ENCODE peak calls at places on chromosome 16, in five cellular contexts. Z is WTC11, C is neural crest cell, D is stomach, E is Calu3. M is an unnamed sample.

GRCh38 chr16:28000314-28000713 is 63.2 kb downstream of the GSG1L start:
- DNase-seq in D (no peak), C (no peak), Z (no peak), E (no peak), M (no peak)

GRCh38 chr16:85718682-85719081 is 29.9 kb upstream of the GINS2 start:
- DNase-seq in C (peak), Z (peak), D (peak), E (peak), M (peak)

GRCh38 chr16:25089346-25089745 is 22.2 kb upstream of the LCMT1 start:
- DNase-seq in C (no peak), Z (no peak), E (no peak), D (no peak), M (no peak)

GRCh38 chr16:83588070-83588469 is 219.7 kb upstream of the HSBP1 start:
- DNase-seq in Z (no peak), C (no peak), D (no peak), E (no peak), M (no peak)

GRCh38 chr16:23757937-23758619 is 3.3 kb downstream of the CHP2 start:
- DNase-seq in E (no peak), Z (no peak), D (no peak), C (no peak), M (no peak)

GRCh38 chr16:81140930-81141780 is 45.0 kb upstream of the GCSH start:
- DNase-seq in E (peak), Z (peak), D (no peak), C (no peak), M (no peak)

GRCh38 chr16:59355704-59356103 is 621.6 kb upstream of the GOT2 start:
- DNase-seq in C (no peak), D (no peak), Z (no peak), E (no peak), M (no peak)

GRCh38 chr16:53433930-53434435 is 288 bp upstream of the RBL2 start:
- DNase-seq in E (no peak), D (no peak), C (no peak), Z (no peak), M (peak)

GRCh38 chr16:30104492-30104891 is 8.5 kb upstream of the YPEL3 start:
- DNase-seq in Z (no peak), D (peak), E (peak), C (no peak), M (no peak)

GRCh38 chr16:86362155-86362849 is 148.0 kb upstream of the FOXF1 start:
- DNase-seq in D (no peak), C (no peak), Z (no peak), E (no peak), M (no peak)

GRCh38 chr16:66265106-66265415 is 101.4 kb upstream of the CDH5 start:
- DNase-seq in D (no peak), Z (no peak), C (no peak), E (no peak), M (no peak)

GRCh38 chr16:80460004-80460403 is 80.8 kb upstream of the DYNLRB2 start:
- DNase-seq in Z (no peak), D (no peak), E (no peak), C (no peak), M (no peak)

GRCh38 chr16:9232102-9232501 is 140.7 kb downstream of the HAPSTR1 start:
- DNase-seq in Z (no peak), D (no peak), E (no peak), C (no peak), M (no peak)

GRCh38 chr16:85302018-85302847 is 190.0 kb upstream of the CIBAR2 start:
- DNase-seq in Z (no peak), C (no peak), E (no peak), D (no peak), M (no peak)

GRCh38 chr16:19338335-19338734 is 52.8 kb downstream of the CLEC19A start:
- DNase-seq in Z (no peak), D (no peak), E (no peak), C (no peak), M (peak)

GRCh38 chr16:68995011-68995504 is 110.4 kb upstream of the HAS3 start:
- DNase-seq in E (peak), Z (peak), C (no peak), D (no peak), M (no peak)

GRCh38 chr16:2912330-2913199 is 834 bp downstream of the FLYWCH1 start:
- DNase-seq in D (peak), Z (peak), E (peak), C (no peak), M (no peak)

GRCh38 chr16:11674818-11675560 is 6.7 kb downstream of the SNN start:
- DNase-seq in D (no peak), Z (no peak), E (peak), C (no peak), M (no peak)

GRCh38 chr16:14302031-14302398 is 230.9 kb downstream of the MRTFB start:
- DNase-seq in C (no peak), E (peak), Z (peak), D (peak), M (peak)

GRCh38 chr16:90010676-90011075 is 8.6 kb downstream of the DBNDD1 start:
- DNase-seq in C (no peak), Z (no peak), D (no peak), E (no peak), M (no peak)

GRCh38 chr16:75304521-75305363 is 53.3 kb upstream of the BCAR1 start:
- DNase-seq in E (peak), D (peak), C (no peak), Z (no peak), M (no peak)

GRCh38 chr16:87702325-87702811 is 63.4 kb downstream of the KLHDC4 start:
- DNase-seq in D (no peak), Z (peak), E (no peak), C (peak), M (peak)

GRCh38 chr16:12000032-12000431 is 23.5 kb downstream of the SNX29 start:
- DNase-seq in Z (no peak), C (no peak), E (no peak), D (no peak), M (no peak)

GRCh38 chr16:85716680-85717038 is 27.9 kb upstream of the GINS2 start:
- DNase-seq in C (no peak), D (no peak), Z (no peak), E (no peak), M (no peak)

GRCh38 chr16:49620158-49620867 is 235.6 kb downstream of the ZNF423 start:
- DNase-seq in E (peak), D (peak), Z (no peak), C (no peak), M (no peak)

GRCh38 chr16:66703359-66704215 is 7.0 kb upstream of the CMTM4 start:
- DNase-seq in E (no peak), D (no peak), C (no peak), Z (no peak), M (no peak)

GRCh38 chr16:2194166-2194834 is 2.1 kb downstream of the CASKIN1 start:
- DNase-seq in Z (no peak), C (no peak), E (peak), D (no peak), M (no peak)

GRCh38 chr16:86579268-86580062 is 1.1 kb downstream of the FOXL1 start:
- DNase-seq in C (no peak), Z (peak), E (peak), D (no peak), M (no peak)

GRCh38 chr16:85415196-85415988 is 197.7 kb upstream of the GSE1 start:
- DNase-seq in Z (no peak), E (no peak), C (no peak), D (no peak), M (no peak)

GRCh38 chr16:8950580-8951077 is 13.1 kb downstream of the USP7 start:
- DNase-seq in E (no peak), D (no peak), C (no peak), Z (no peak), M (no peak)

GRCh38 chr16:69329369-69330285 is 761 bp downstream of the PDF start:
- DNase-seq in E (peak), C (no peak), Z (peak), D (no peak), M (peak)

GRCh38 chr16:2451851-2452320 is 8.0 kb upstream of the TEDC2 start:
- DNase-seq in C (no peak), Z (no peak), D (no peak), E (no peak), M (no peak)

GRCh38 chr16:83058376-83058775 is 431.6 kb downstream of the CDH13 start:
- DNase-seq in E (no peak), D (no peak), Z (no peak), C (no peak), M (no peak)

GRCh38 chr16:86844691-86845090 is 266.3 kb downstream of the FOXL1 start:
- DNase-seq in C (peak), Z (no peak), D (peak), E (peak), M (no peak)

GRCh38 chr16:81179219-81179618 is 59.3 kb upstream of the BCO1 start:
- DNase-seq in C (no peak), Z (no peak), E (no peak), D (no peak), M (no peak)

GRCh38 chr16:30382398-30383015 is at the start of gene SEPTIN1:
- DNase-seq in E (no peak), D (no peak), Z (no peak), C (no peak), M (peak)

GRCh38 chr16:55623640-55624039 is 32.1 kb upstream of the SLC6A2 start:
- DNase-seq in D (no peak), Z (no peak), E (no peak), C (no peak), M (no peak)
- TF ChIP-seq CTCF in D (no peak), Z (no peak), E (no peak), C (no peak), M (no peak)

DNA sequence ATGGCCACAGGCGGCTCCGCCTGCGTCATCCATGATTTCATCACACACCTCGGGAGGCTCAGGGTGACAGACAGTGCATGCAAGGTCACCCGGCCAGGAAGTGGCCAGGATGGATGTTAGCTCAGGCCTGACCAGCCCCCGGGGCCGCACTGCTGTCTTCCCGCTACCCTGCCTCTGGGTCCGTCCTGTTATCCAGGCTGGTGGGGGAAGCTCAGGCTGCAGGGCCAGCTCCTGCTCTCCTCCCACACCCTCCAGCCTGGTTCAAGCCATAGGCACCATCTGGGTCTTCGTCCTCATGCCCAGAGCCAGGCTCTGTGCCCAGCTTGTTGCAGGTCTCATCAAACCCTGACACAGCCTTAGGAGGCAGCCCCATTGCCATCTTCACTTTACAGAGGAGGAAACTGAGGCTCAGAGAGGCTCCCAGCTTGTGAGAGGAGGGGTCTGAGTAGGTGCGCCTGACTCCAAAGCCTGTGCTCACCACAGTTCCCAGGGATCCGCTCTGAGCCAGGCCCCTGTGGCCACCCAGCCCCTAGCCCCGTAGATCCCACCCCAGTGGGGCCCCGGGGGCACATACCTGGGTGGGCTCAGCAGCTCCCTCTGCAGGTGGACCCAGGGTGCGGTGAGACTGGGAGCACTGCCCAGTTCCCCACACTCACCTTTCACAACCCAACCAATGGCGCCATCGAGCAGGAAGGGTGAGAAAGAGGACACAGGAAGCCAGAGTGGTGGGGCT is 414 bp upstream of the ADGRG3 start:
- DNase-seq in C (no peak), E (peak), Z (peak), D (peak), M (no peak)
- TF ChIP-seq CTCF in C (peak), E (peak), Z (peak), D (no peak), M (peak)

DNA sequence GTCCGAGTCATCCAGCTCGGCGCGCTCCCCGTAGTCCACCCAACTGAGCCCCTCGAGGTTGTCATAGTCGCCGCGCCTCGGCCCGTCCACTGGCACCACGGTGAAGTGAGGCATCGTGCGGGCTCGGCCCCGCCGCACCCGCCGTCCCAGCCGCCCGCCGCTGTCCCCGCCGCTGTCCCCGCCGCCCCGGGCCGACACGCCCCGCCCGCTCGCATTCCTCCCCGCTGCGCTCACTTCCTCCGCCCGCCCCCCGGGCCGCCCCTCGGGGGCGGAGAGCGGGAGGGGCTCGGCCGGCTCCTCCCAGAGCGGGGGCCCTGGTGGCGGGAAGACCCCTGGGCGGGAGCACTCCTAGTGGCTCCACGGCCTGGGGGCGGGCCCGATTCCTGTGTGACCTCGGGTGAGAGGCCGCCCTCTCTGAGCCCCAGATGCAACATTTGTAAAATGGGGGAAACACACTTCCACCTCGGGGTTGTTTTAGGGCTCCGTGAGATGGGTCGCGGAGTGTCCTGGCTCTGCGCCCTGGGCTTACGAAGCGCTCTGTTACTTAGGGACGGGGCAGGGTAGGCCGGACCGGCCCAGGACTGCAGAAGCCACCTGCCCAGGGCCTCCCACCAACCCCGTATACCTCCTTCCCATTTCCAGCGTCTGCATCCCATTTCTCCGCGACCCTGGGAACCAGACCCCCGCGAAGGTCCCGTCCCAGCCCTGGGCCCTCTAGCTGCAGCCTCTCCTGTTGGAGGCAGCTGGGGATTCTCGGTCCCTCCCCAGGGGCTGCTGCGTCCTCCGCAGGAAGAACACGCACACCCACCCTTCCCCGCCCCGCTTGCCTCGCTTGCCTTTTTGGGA is at the start of gene SLC12A4:
- DNase-seq in C (peak), D (peak), Z (peak), E (peak), M (peak)
- TF ChIP-seq CTCF in C (no peak), D (no peak), Z (no peak), E (no peak), M (no peak)

GRCh38 chr16:47660540-47660939 is 199.4 kb downstream of the PHKB start:
- DNase-seq in D (no peak), C (no peak), E (no peak), Z (no peak), M (no peak)
- TF ChIP-seq CTCF in D (no peak), C (no peak), E (no peak), Z (no peak), M (no peak)

GRCh38 chr16:54783226-54783625 is 147.4 kb upstream of the IRX5 start:
- DNase-seq in E (no peak), Z (no peak), D (no peak), C (no peak), M (no peak)
- TF ChIP-seq CTCF in E (no peak), Z (no peak), D (no peak), C (no peak), M (no peak)

GRCh38 chr16:50667497-50668367 is 13.4 kb downstream of the SNX20 start:
- DNase-seq in Z (no peak), D (no peak), C (no peak), E (no peak), M (no peak)
- TF ChIP-seq CTCF in Z (no peak), D (no peak), C (no peak), E (no peak), M (no peak)

GRCh38 chr16:88769617-88770458 is 15.2 kb downstream of the PIEZO1 start:
- DNase-seq in D (no peak), Z (peak), E (no peak), C (no peak), M (peak)

GRCh38 chr16:88771294-88771772 is 13.7 kb downstream of the PIEZO1 start:
- DNase-seq in Z (no peak), E (no peak), C (no peak), D (no peak), M (no peak)

GRCh38 chr16:88768041-88768876 is 16.8 kb downstream of the PIEZO1 start:
- DNase-seq in D (no peak), E (no peak), C (no peak), Z (no peak), M (no peak)

GRCh38 chr16:88772871-88773811 is 11.9 kb downstream of the PIEZO1 start:
- DNase-seq in D (no peak), Z (no peak), C (no peak), E (no peak), M (no peak)

DNA sequence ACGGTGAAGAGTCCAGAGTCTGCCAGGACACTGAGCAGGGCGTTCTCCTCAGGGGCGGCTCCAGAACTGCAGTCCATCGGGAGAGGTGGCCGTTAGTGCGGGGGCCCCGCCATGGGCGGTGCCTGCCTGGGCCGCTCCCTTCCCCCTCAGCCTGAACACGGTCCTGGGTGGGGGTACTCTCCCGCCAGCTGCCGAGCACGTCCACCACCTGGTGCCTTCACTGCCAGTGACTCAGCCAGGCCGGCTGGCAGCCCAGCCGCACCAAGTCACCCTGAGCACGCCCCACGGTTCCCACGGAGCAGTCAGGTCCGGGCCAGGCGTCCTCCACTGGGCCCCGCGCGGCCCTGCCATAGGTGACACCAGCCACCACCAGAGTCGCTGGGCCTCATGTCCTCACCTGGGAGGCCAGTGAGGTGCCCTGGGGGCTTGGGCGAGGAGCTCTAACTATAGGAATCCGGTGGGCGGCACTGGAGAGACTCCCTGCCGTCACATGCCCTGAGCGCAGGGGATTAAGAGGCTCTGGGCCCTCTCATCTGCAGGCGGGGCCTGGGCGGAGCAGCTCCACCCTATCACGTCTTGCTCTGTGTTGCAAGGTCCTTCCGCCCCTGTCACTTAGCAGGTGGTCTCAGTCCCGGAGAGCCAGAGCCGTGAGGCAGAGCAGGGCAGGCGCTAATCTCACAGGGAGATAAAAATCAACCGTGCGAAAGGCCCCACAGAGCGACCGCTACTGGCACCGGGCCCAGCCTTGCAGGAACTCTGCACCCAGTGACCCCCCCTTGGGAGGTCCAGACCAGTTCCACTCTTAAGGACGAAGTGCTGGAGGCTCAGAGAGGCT is 14.3 kb downstream of the PIEZO1 start:
- DNase-seq in D (peak), Z (peak), C (no peak), E (peak), M (peak)
- TF ChIP-seq CTCF in D (no peak), Z (no peak), C (no peak), E (no peak), M (no peak)

GRCh38 chr16:715448-716249 is 731 bp downstream of the METRN start:
- DNase-seq in Z (no peak), E (peak), D (no peak), C (no peak), M (peak)
- TF ChIP-seq CTCF in Z (no peak), E (no peak), D (no peak), C (peak), M (peak)

M was measured in GM20000.